ENCODE peak calls at places on chromosome X, in five cellular contexts. E is stimulated activated CD8-positive, alpha-beta memory T cell treated with anti-CD3 and anti-CD28 coated beads, Interleukin-7, amount 100 ng/mL, for 24 hours; R is activated CD4-positive, alpha-beta memory T cell treated with anti-CD3 and anti-CD28 coated beads for 36 hours; S is HS-5; I is AG08395. F is an unnamed sample.
A peak's percentile ranks its signal among the peaks of the same experiment; 100 is the strongest.

GRCh38 chrX:132957211-132958085 is 981 bp downstream of the HS6ST2 start:
- DNase-seq in E (no peak), I (no peak), S (no peak), R (peak; percentile 26), F (no peak)

GRCh38 chrX:25726539-25726938 is 411.6 kb upstream of the MAGEB18 start:
- DNase-seq in R (no peak), I (no peak), E (no peak), S (no peak), F (no peak)

GRCh38 chrX:8960809-8961413 is 73.0 kb downstream of the FAM9B start:
- DNase-seq in I (peak; percentile 38), S (no peak), R (no peak), E (no peak), F (no peak)

GRCh38 chrX:79270401-79270800 is 96.7 kb downstream of the ITM2A start:
- DNase-seq in S (no peak), R (peak; percentile 87), I (no peak), E (peak; percentile 35), F (peak; percentile 54)

GRCh38 chrX:44332437-44332836 is 11.0 kb downstream of the EFHC2 start:
- DNase-seq in E (no peak), R (no peak), I (no peak), S (no peak), F (no peak)

GRCh38 chrX:30798810-30799209 is 90.2 kb downstream of the TAB3 start:
- DNase-seq in I (no peak), S (no peak), R (no peak), E (no peak), F (no peak)

GRCh38 chrX:25597561-25597960 is 540.6 kb upstream of the MAGEB18 start:
- DNase-seq in I (no peak), R (no peak), E (no peak), S (peak; percentile 9), F (no peak)

GRCh38 chrX:130778773-130779172 is 124.2 kb downstream of the ENOX2 start:
- DNase-seq in I (peak; percentile 13), E (no peak), S (no peak), R (no peak), F (no peak)

GRCh38 chrX:112630187-112630586 is 49.6 kb downstream of the LHFPL1 start:
- DNase-seq in R (no peak), E (no peak), S (no peak), I (peak; percentile 43), F (no peak)

GRCh38 chrX:70166601-70167590 is 10.4 kb upstream of the DGAT2L6 start:
- DNase-seq in S (no peak), R (no peak), E (no peak), I (peak; percentile 27), F (no peak)

GRCh38 chrX:30313322-30313721 is 4.1 kb upstream of the NR0B1 start:
- DNase-seq in S (no peak), R (no peak), E (no peak), I (no peak), F (no peak)

GRCh38 chrX:69074726-69075125 is 90.5 kb downstream of the PJA1 start:
- DNase-seq in E (no peak), S (no peak), R (no peak), I (no peak), F (no peak)

GRCh38 chrX:46678232-46678631 is 80.7 kb downstream of the SLC9A7 start:
- DNase-seq in E (no peak), R (no peak), I (no peak), S (no peak), F (no peak)

GRCh38 chrX:38069273-38069672 is 62.9 kb downstream of the SYTL5 start:
- DNase-seq in E (no peak), I (no peak), S (no peak), R (no peak), F (no peak)

GRCh38 chrX:47218280-47218919 is at the start of gene CDK16:
- DNase-seq in E (peak; percentile 26), S (peak; percentile 73), R (peak; percentile 78), I (peak; percentile 95), F (peak; percentile 37)

F was measured in GM12864.